ENCODE peak calls at places on chromosomes 13 and 19, in six cellular contexts. N is tibial nerve, X is GM23248, B is tibial artery, V is uterus, J is aorta. A is an unnamed sample.

GRCh38 chr19:45099465-45100201 is 6.7 kb downstream of the PPP1R37 start:
- DNase-seq in N (no peak), X (no peak), B (no peak), V (no peak), J (no peak), A (no peak)

GRCh38 chr13:30016398-30016797 is 166.0 kb upstream of the UBL3 start:
- DNase-seq in N (peak), X (peak), B (peak), V (no peak), J (no peak), A (no peak)

GRCh38 chr19:16067205-16067938 is 8.9 kb upstream of the TPM4 start:
- DNase-seq in N (no peak), X (peak), B (peak), V (peak), J (peak), A (no peak)

GRCh38 chr19:44142014-44142523 is 715 bp downstream of the ZNF234 start:
- DNase-seq in N (no peak), X (peak), B (no peak), V (no peak), J (peak), A (no peak)

GRCh38 chr13:36919206-36919832 is 719 bp downstream of the SMAD9 start:
- DNase-seq in N (peak), X (peak), B (peak), V (peak), J (peak), A (peak)

GRCh38 chr19:34573226-34573864 is 91.8 kb downstream of the WTIP start:
- DNase-seq in N (no peak), X (no peak), B (no peak), V (no peak), J (no peak), A (no peak)

GRCh38 chr13:28356506-28357064 is 138.3 kb downstream of the FLT1 start:
- DNase-seq in N (no peak), X (no peak), B (no peak), V (no peak), J (no peak), A (no peak)

GRCh38 chr13:88246239-88246638 is 575.1 kb downstream of the SLITRK5 start:
- DNase-seq in N (no peak), X (no peak), B (no peak), V (no peak), J (no peak), A (no peak)

GRCh38 chr13:36445278-36445677 is 13.0 kb downstream of the CCNA1 start:
- DNase-seq in N (no peak), X (no peak), B (no peak), V (no peak), J (no peak), A (no peak)

GRCh38 chr13:64709079-64709478 is 2521.1 kb downstream of the PCDH9 start:
- DNase-seq in N (no peak), X (no peak), B (no peak), V (no peak), J (no peak), A (no peak)

GRCh38 chr13:44765076-44765475 is 188.9 kb upstream of the TSC22D1 start:
- DNase-seq in N (no peak), X (no peak), B (no peak), V (no peak), J (no peak), A (no peak)

GRCh38 chr13:57630661-57631606 is 610 bp upstream of the PCDH17 start:
- DNase-seq in N (no peak), X (peak), B (no peak), V (no peak), J (no peak), A (peak)

GRCh38 chr13:40221460-40222201 is 444.8 kb downstream of the FOXO1 start:
- DNase-seq in N (peak), X (peak), B (no peak), V (peak), J (no peak), A (no peak)

GRCh38 chr19:48489608-48490216 is 20.5 kb downstream of the CYTH2 start:
- DNase-seq in N (peak), X (peak), B (peak), V (peak), J (peak), A (no peak)

GRCh38 chr13:44331912-44332840 is 41.4 kb upstream of the SERP2 start:
- DNase-seq in N (peak), X (peak), B (peak), V (peak), J (peak), A (no peak)

GRCh38 chr19:4061178-4061682 is 5.5 kb downstream of the ZBTB7A start:
- DNase-seq in N (peak), X (peak), B (peak), V (peak), J (peak), A (no peak)
- H3K27ac ChIP-seq in N (peak), X (peak), B (peak), V (peak), J (peak), A (peak)

DNA sequence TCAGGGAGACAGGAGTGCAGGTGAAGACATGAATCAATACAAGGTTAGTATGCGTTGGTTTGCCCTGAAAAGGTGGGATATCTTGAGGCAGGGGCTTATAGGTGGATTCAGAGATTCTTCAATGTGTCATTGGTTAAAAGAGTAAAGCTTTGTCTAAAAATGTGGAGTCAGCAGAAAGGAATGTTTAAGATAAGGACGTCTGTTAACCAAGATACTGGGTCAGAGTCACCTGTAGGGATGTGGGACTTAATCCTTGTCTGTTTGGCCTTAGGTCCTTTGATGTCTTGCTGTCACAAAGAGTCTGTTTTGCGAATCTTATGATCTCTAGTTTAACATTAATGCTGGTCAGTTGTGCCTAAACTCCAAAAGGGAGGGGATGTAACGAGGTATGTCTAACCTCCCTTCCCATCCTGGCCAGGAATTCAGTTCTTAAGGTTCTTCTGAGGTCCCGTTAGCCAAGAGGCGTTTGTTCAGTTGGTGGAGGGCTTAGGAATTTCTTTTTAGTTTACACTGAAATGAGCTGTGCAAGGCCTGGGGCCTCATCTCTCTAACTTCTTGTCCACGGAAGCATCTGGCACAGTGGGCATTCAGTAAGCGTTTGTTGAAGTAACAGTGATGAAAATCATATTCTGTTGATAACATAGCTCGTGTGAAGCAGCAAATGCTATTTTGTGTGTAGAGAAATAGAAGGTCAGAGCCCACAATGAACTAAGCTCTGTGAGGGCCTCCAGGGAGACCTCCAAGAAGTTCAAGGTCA is 96.2 kb upstream of the RNF113B start:
- DNase-seq in N (no peak), X (no peak), B (no peak), V (no peak), J (no peak), A (no peak)
- H3K27ac ChIP-seq in N (no peak), X (no peak), B (no peak), V (no peak), J (no peak), A (no peak)

GRCh38 chr19:10332965-10333757 is at the start of gene RAVER1:
- DNase-seq in N (peak), X (peak), B (peak), V (peak), J (peak), A (peak)

GRCh38 chr19:10334340-10335148 is 1.2 kb upstream of the RAVER1 start:
- DNase-seq in N (peak), X (peak), B (peak), V (peak), J (peak), A (peak)

GRCh38 chr19:10332158-10332964 is 968 bp downstream of the RAVER1 start:
- DNase-seq in N (no peak), X (peak), B (no peak), V (no peak), J (no peak), A (no peak)

GRCh38 chr19:10335149-10336053 is 2.1 kb upstream of the RAVER1 start:
- DNase-seq in N (no peak), X (no peak), B (no peak), V (no peak), J (no peak), A (no peak)

DNA sequence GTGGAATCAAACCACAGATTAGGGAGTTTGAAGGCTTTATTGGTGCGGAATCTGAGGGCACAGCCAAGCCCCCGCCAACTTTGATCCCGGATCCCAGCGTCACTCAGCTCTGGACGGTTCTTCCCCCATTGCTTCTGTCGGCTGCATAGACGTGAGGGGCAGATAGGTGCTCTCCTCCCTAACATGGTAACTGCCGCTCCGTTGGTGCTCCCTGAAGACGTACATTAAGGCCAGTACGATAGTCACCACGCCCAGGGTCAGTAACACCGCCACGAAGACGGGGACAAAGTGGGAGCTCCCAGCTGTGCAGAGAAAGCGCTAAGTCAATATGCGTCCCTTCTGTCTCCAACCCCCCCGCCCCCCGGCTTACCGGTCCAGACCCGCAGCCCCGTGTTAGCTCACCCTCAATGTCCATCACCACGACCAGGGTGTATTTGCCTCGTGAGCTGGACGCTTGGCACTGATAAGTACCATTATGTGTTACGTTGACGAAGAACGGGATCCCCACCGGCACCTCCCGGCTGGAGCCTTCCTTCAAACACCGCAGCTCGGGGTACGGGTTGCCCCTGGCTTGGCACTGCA is 520 bp upstream of the RAVER1 start:
- DNase-seq in N (no peak), X (peak), B (no peak), V (no peak), J (no peak), A (no peak)
- H3K27ac ChIP-seq in N (peak), X (peak), B (peak), V (peak), J (peak), A (peak)

DNA sequence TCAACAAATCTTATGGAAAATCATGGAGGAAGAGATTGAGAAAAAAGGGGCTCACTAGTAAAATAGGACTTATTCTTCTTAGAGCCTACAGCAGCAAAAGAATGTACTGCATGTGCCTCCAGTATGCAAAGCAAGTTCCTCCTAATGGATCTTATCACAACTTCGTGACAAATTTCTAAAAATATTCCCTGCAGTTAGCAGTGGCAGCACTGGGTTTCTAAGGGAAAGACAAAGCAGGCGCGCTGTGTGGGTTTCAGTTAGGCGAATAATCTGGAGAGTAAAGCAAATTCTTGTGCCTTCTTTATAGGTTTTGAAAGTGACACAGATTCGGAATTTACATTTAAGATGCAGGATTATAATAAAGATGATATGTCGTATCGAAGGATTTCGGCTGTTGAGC is 167.9 kb downstream of the LMO7 start:
- DNase-seq in N (no peak), X (no peak), B (no peak), V (no peak), J (no peak), A (no peak)
- H3K27ac ChIP-seq in N (no peak), X (no peak), B (peak), V (no peak), J (peak), A (peak)

GRCh38 chr13:108968566-108968965 is 339.2 kb downstream of the MYO16 start:
- DNase-seq in N (no peak), X (no peak), B (no peak), V (no peak), J (no peak), A (no peak)
- H3K27ac ChIP-seq in N (no peak), X (no peak), B (no peak), V (no peak), J (no peak), A (no peak)

GRCh38 chr19:54133312-54133956 is 4.1 kb upstream of the CNOT3 start:
- DNase-seq in N (no peak), X (no peak), B (no peak), V (no peak), J (no peak), A (no peak)
- H3K27ac ChIP-seq in N (no peak), X (no peak), B (no peak), V (no peak), J (no peak), A (no peak)

GRCh38 chr19:35712529-35712909 is 5.3 kb upstream of the KMT2B start:
- DNase-seq in N (no peak), X (no peak), B (no peak), V (no peak), J (no peak), A (no peak)

GRCh38 chr19:35713904-35714440 is 3.8 kb upstream of the KMT2B start:
- DNase-seq in N (no peak), X (no peak), B (no peak), V (no peak), J (no peak), A (no peak)

GRCh38 chr19:35708391-35708790 is 4.0 kb downstream of the ZBTB32 start:
- DNase-seq in N (no peak), X (no peak), B (no peak), V (no peak), J (no peak), A (no peak)

GRCh38 chr19:35712910-35713845 is 4.6 kb upstream of the KMT2B start:
- DNase-seq in N (no peak), X (no peak), B (no peak), V (no peak), J (no peak), A (no peak)

GRCh38 chr19:35710784-35711723 is 6.7 kb downstream of the ZBTB32 start:
- DNase-seq in N (no peak), X (peak), B (no peak), V (no peak), J (no peak), A (no peak)
- H3K27ac ChIP-seq in N (no peak), X (no peak), B (no peak), V (no peak), J (no peak), A (no peak)

A was measured in caudate nucleus.